ENCODE peak calls at places on chromosomes 6 and 20, in four cellular contexts. One of them, this sample, is unnamed.

GRCh38 chr20:24987244-24987643 is 5.3 kb downstream of the APMAP start:
- DNase-seq in stimulated activated CD4-positive, alpha-beta T cell treated with anti-CD3 and anti-CD28 coated beads, TNF-alpha, amount 100 ng/mL, for 48 hours: no peak
- DNase-seq in natural killer cell treated with Interleukin-12 subunit alpha and Interleukin-12 subunit beta and Interleukin-15 and Interleukin-18, amount 100 ng/mL, for 72 hours: no peak
- DNase-seq in GDM1: no peak
- DNase-seq in this sample: no peak

GRCh38 chr6:25388776-25389175 is 109.6 kb downstream of the CARMIL1 start:
- DNase-seq in stimulated activated CD4-positive, alpha-beta T cell treated with anti-CD3 and anti-CD28 coated beads, TNF-alpha, amount 100 ng/mL, for 48 hours: no peak
- DNase-seq in natural killer cell treated with Interleukin-12 subunit alpha and Interleukin-12 subunit beta and Interleukin-15 and Interleukin-18, amount 100 ng/mL, for 72 hours: no peak
- DNase-seq in GDM1: no peak
- DNase-seq in this sample: no peak

GRCh38 chr6:75204222-75204958 is 1.5 kb downstream of the COL12A1 start:
- DNase-seq in stimulated activated CD4-positive, alpha-beta T cell treated with anti-CD3 and anti-CD28 coated beads, TNF-alpha, amount 100 ng/mL, for 48 hours: no peak
- DNase-seq in natural killer cell treated with Interleukin-12 subunit alpha and Interleukin-12 subunit beta and Interleukin-15 and Interleukin-18, amount 100 ng/mL, for 72 hours: no peak
- DNase-seq in GDM1: no peak
- DNase-seq in this sample: no peak

GRCh38 chr6:150417899-150418824 is 49.4 kb downstream of the IYD start:
- DNase-seq in stimulated activated CD4-positive, alpha-beta T cell treated with anti-CD3 and anti-CD28 coated beads, TNF-alpha, amount 100 ng/mL, for 48 hours: no peak
- DNase-seq in natural killer cell treated with Interleukin-12 subunit alpha and Interleukin-12 subunit beta and Interleukin-15 and Interleukin-18, amount 100 ng/mL, for 72 hours: no peak
- DNase-seq in GDM1: peak; percentile 36
- DNase-seq in this sample: peak; percentile 77

GRCh38 chr6:131744432-131744831 is 33.6 kb upstream of the CTAGE9 start:
- DNase-seq in stimulated activated CD4-positive, alpha-beta T cell treated with anti-CD3 and anti-CD28 coated beads, TNF-alpha, amount 100 ng/mL, for 48 hours: no peak
- DNase-seq in natural killer cell treated with Interleukin-12 subunit alpha and Interleukin-12 subunit beta and Interleukin-15 and Interleukin-18, amount 100 ng/mL, for 72 hours: no peak
- DNase-seq in GDM1: no peak
- DNase-seq in this sample: no peak

GRCh38 chr6:17962436-17963031 is 24.9 kb downstream of the KIF13A start:
- DNase-seq in stimulated activated CD4-positive, alpha-beta T cell treated with anti-CD3 and anti-CD28 coated beads, TNF-alpha, amount 100 ng/mL, for 48 hours: no peak
- DNase-seq in natural killer cell treated with Interleukin-12 subunit alpha and Interleukin-12 subunit beta and Interleukin-15 and Interleukin-18, amount 100 ng/mL, for 72 hours: no peak
- DNase-seq in GDM1: peak; percentile 67
- DNase-seq in this sample: peak; percentile 91

GRCh38 chr20:10671850-10672578 is 1.8 kb downstream of the JAG1 start:
- DNase-seq in stimulated activated CD4-positive, alpha-beta T cell treated with anti-CD3 and anti-CD28 coated beads, TNF-alpha, amount 100 ng/mL, for 48 hours: no peak
- DNase-seq in natural killer cell treated with Interleukin-12 subunit alpha and Interleukin-12 subunit beta and Interleukin-15 and Interleukin-18, amount 100 ng/mL, for 72 hours: no peak
- DNase-seq in GDM1: no peak
- DNase-seq in this sample: peak; percentile 54

GRCh38 chr6:106746660-106747059 is 117.3 kb downstream of the QRSL1 start:
- DNase-seq in stimulated activated CD4-positive, alpha-beta T cell treated with anti-CD3 and anti-CD28 coated beads, TNF-alpha, amount 100 ng/mL, for 48 hours: no peak
- DNase-seq in natural killer cell treated with Interleukin-12 subunit alpha and Interleukin-12 subunit beta and Interleukin-15 and Interleukin-18, amount 100 ng/mL, for 72 hours: no peak
- DNase-seq in GDM1: no peak
- DNase-seq in this sample: no peak

GRCh38 chr6:166997768-166998255 is 1.4 kb upstream of the CEP43 start:
- DNase-seq in stimulated activated CD4-positive, alpha-beta T cell treated with anti-CD3 and anti-CD28 coated beads, TNF-alpha, amount 100 ng/mL, for 48 hours: peak; percentile 44
- DNase-seq in natural killer cell treated with Interleukin-12 subunit alpha and Interleukin-12 subunit beta and Interleukin-15 and Interleukin-18, amount 100 ng/mL, for 72 hours: no peak
- DNase-seq in GDM1: no peak
- DNase-seq in this sample: no peak

GRCh38 chr6:111482236-111482958 is 621 bp downstream of the REV3L start:
- DNase-seq in stimulated activated CD4-positive, alpha-beta T cell treated with anti-CD3 and anti-CD28 coated beads, TNF-alpha, amount 100 ng/mL, for 48 hours: peak; percentile 7
- DNase-seq in natural killer cell treated with Interleukin-12 subunit alpha and Interleukin-12 subunit beta and Interleukin-15 and Interleukin-18, amount 100 ng/mL, for 72 hours: peak; percentile 64
- DNase-seq in GDM1: peak; percentile 19
- DNase-seq in this sample: peak; percentile 39

GRCh38 chr6:13194852-13195251 is 133.5 kb downstream of the TBC1D7 start:
- DNase-seq in stimulated activated CD4-positive, alpha-beta T cell treated with anti-CD3 and anti-CD28 coated beads, TNF-alpha, amount 100 ng/mL, for 48 hours: no peak
- DNase-seq in natural killer cell treated with Interleukin-12 subunit alpha and Interleukin-12 subunit beta and Interleukin-15 and Interleukin-18, amount 100 ng/mL, for 72 hours: no peak
- DNase-seq in GDM1: peak; percentile 31
- DNase-seq in this sample: peak; percentile 8

GRCh38 chr20:32386091-32386490 is 28.0 kb downstream of the ASXL1 start:
- DNase-seq in stimulated activated CD4-positive, alpha-beta T cell treated with anti-CD3 and anti-CD28 coated beads, TNF-alpha, amount 100 ng/mL, for 48 hours: no peak
- DNase-seq in natural killer cell treated with Interleukin-12 subunit alpha and Interleukin-12 subunit beta and Interleukin-15 and Interleukin-18, amount 100 ng/mL, for 72 hours: no peak
- DNase-seq in GDM1: no peak
- DNase-seq in this sample: no peak

This sample was measured in CMK.